ENCODE peak calls at places on chromosomes 16 and 17, in seven cellular contexts. One of them, this sample, is unnamed.

GRCh38 chr17:50945779-50946222 is 79.6 kb upstream of the TOB1 start:
- DNase-seq in fibroblast of villous mesenchyme: no peak
- DNase-seq in CD4-positive, alpha-beta memory T cell: no peak
- DNase-seq in M059J: no peak
- DNase-seq in AG08395: no peak
- DNase-seq in heart right ventricle: no peak
- DNase-seq in PC-9: no peak
- DNase-seq in this sample: no peak

GRCh38 chr16:79360267-79360666 is 240.3 kb downstream of the MAF start:
- DNase-seq in fibroblast of villous mesenchyme: no peak
- DNase-seq in CD4-positive, alpha-beta memory T cell: no peak
- DNase-seq in M059J: no peak
- DNase-seq in AG08395: no peak
- DNase-seq in heart right ventricle: no peak
- DNase-seq in PC-9: no peak
- DNase-seq in this sample: no peak

GRCh38 chr17:29573558-29573870 is 5.0 kb downstream of the TP53I13 start:
- DNase-seq in fibroblast of villous mesenchyme: no peak
- DNase-seq in CD4-positive, alpha-beta memory T cell: no peak
- DNase-seq in M059J: no peak
- DNase-seq in AG08395: no peak
- DNase-seq in heart right ventricle: no peak
- DNase-seq in PC-9: no peak
- DNase-seq in this sample: no peak

GRCh38 chr17:19567216-19568015 is 33.8 kb downstream of the SLC47A1 start:
- DNase-seq in fibroblast of villous mesenchyme: no peak
- DNase-seq in CD4-positive, alpha-beta memory T cell: no peak
- DNase-seq in M059J: no peak
- DNase-seq in AG08395: no peak
- DNase-seq in heart right ventricle: no peak
- DNase-seq in PC-9: no peak
- DNase-seq in this sample: no peak

GRCh38 chr17:13182450-13182849 is 164.6 kb upstream of the ELAC2 start:
- DNase-seq in fibroblast of villous mesenchyme: no peak
- DNase-seq in CD4-positive, alpha-beta memory T cell: no peak
- DNase-seq in M059J: no peak
- DNase-seq in AG08395: no peak
- DNase-seq in heart right ventricle: no peak
- DNase-seq in PC-9: no peak
- DNase-seq in this sample: no peak

GRCh38 chr17:64442550-64442971 is 6.4 kb upstream of the MILR1 start:
- DNase-seq in fibroblast of villous mesenchyme: no peak
- DNase-seq in CD4-positive, alpha-beta memory T cell: no peak
- DNase-seq in M059J: no peak
- DNase-seq in AG08395: no peak
- DNase-seq in heart right ventricle: no peak
- DNase-seq in PC-9: peak; percentile 78
- DNase-seq in this sample: peak; percentile 61

GRCh38 chr16:12323007-12323699 is 346.6 kb downstream of the SNX29 start:
- DNase-seq in fibroblast of villous mesenchyme: no peak
- DNase-seq in CD4-positive, alpha-beta memory T cell: peak; percentile 51
- DNase-seq in M059J: no peak
- DNase-seq in AG08395: no peak
- DNase-seq in heart right ventricle: no peak
- DNase-seq in PC-9: no peak
- DNase-seq in this sample: peak; percentile 22

GRCh38 chr17:31373150-31374082 is 18.1 kb upstream of the RAB11FIP4 start:
- DNase-seq in fibroblast of villous mesenchyme: peak; percentile 68
- DNase-seq in CD4-positive, alpha-beta memory T cell: no peak
- DNase-seq in M059J: peak; percentile 67
- DNase-seq in AG08395: peak; percentile 74
- DNase-seq in heart right ventricle: no peak
- DNase-seq in PC-9: no peak
- DNase-seq in this sample: peak; percentile 65

GRCh38 chr17:2707721-2708584 is 3.6 kb downstream of the CLUH start:
- DNase-seq in fibroblast of villous mesenchyme: no peak
- DNase-seq in CD4-positive, alpha-beta memory T cell: no peak
- DNase-seq in M059J: no peak
- DNase-seq in AG08395: no peak
- DNase-seq in heart right ventricle: peak; percentile 81
- DNase-seq in PC-9: peak; percentile 24
- DNase-seq in this sample: no peak

GRCh38 chr16:4675864-4676786 is 17.2 kb upstream of the NUDT16L1 start:
- DNase-seq in fibroblast of villous mesenchyme: no peak
- DNase-seq in CD4-positive, alpha-beta memory T cell: peak; percentile 83
- DNase-seq in M059J: no peak
- DNase-seq in AG08395: no peak
- DNase-seq in heart right ventricle: no peak
- DNase-seq in PC-9: no peak
- DNase-seq in this sample: no peak